ENCODE peak calls at places on chromosomes 12 and 14, in nine cellular contexts. S, L, Z, U, Y, I, O, M and N are unnamed samples.

GRCh38 chr14:49586673-49587460 is 687 bp upstream of the RPS29 start:
- DNase-seq in S (peak), L (peak), Z (peak), U (peak), Y (peak), I (peak), O (peak), M (peak), N (peak)

GRCh38 chr14:59195898-59196297 is 7.4 kb downstream of the DAAM1 start:
- DNase-seq in S (no peak), L (no peak), Z (no peak), U (no peak), Y (no peak), I (no peak), O (no peak), M (no peak), N (no peak)

GRCh38 chr12:50520808-50521207 is 16.0 kb downstream of the DIP2B start:
- DNase-seq in S (no peak), L (no peak), Z (no peak), U (no peak), Y (no peak), I (no peak), O (no peak), M (no peak), N (no peak)

GRCh38 chr14:35807131-35807961 is 1.7 kb downstream of the RALGAPA1 start:
- DNase-seq in S (no peak), L (no peak), Z (no peak), U (no peak), Y (no peak), I (no peak), O (no peak), M (no peak), N (peak)

GRCh38 chr12:53120685-53121525 is 17.6 kb downstream of the SOAT2 start:
- DNase-seq in S (no peak), L (no peak), Z (no peak), U (no peak), Y (no peak), I (no peak), O (no peak), M (no peak), N (no peak)

GRCh38 chr12:121894633-121895032 is 6.0 kb downstream of the PSMD9 start:
- DNase-seq in S (peak), L (peak), Z (no peak), U (peak), Y (peak), I (no peak), O (peak), M (peak), N (peak)

GRCh38 chr12:63808631-63809030 is 28.9 kb downstream of the RXYLT1 start:
- DNase-seq in S (no peak), L (no peak), Z (no peak), U (no peak), Y (no peak), I (no peak), O (no peak), M (no peak), N (no peak)

GRCh38 chr14:99320105-99320572 is 48.1 kb upstream of the BCL11B start:
- DNase-seq in S (peak), L (peak), Z (peak), U (peak), Y (peak), I (peak), O (peak), M (peak), N (peak)

GRCh38 chr12:19238520-19238919 is 109.0 kb downstream of the PLEKHA5 start:
- DNase-seq in S (no peak), L (no peak), Z (no peak), U (no peak), Y (no peak), I (no peak), O (no peak), M (no peak), N (no peak)

GRCh38 chr12:94601972-94602517 is 48.3 kb downstream of the TMCC3 start:
- DNase-seq in S (no peak), L (no peak), Z (no peak), U (no peak), Y (no peak), I (no peak), O (no peak), M (no peak), N (no peak)

GRCh38 chr12:91833780-91834359 is 311.8 kb downstream of the BTG1 start:
- DNase-seq in S (no peak), L (no peak), Z (no peak), U (no peak), Y (no peak), I (no peak), O (no peak), M (no peak), N (no peak)

GRCh38 chr12:12583510-12583909 is 20.8 kb upstream of the DUSP16 start:
- DNase-seq in S (no peak), L (no peak), Z (no peak), U (no peak), Y (no peak), I (no peak), O (no peak), M (no peak), N (no peak)

GRCh38 chr14:40601063-40601462 is 1005.6 kb upstream of the LRFN5 start:
- DNase-seq in S (no peak), L (no peak), Z (no peak), U (no peak), Y (no peak), I (no peak), O (no peak), M (no peak), N (no peak)

GRCh38 chr12:45469902-45470301 is 254.0 kb downstream of the ANO6 start:
- DNase-seq in S (no peak), L (no peak), Z (no peak), U (no peak), Y (no peak), I (no peak), O (no peak), M (no peak), N (no peak)

GRCh38 chr12:123782997-123783792 is 21.1 kb downstream of the DNAH10 start:
- DNase-seq in S (no peak), L (no peak), Z (no peak), U (no peak), Y (no peak), I (no peak), O (no peak), M (no peak), N (no peak)

GRCh38 chr12:123779551-123779950 is 17.4 kb downstream of the DNAH10 start:
- DNase-seq in S (no peak), L (no peak), Z (no peak), U (no peak), Y (no peak), I (no peak), O (no peak), M (no peak), N (no peak)

GRCh38 chr12:123780956-123781355 is 18.9 kb downstream of the DNAH10 start:
- DNase-seq in S (no peak), L (no peak), Z (no peak), U (no peak), Y (no peak), I (no peak), O (no peak), M (no peak), N (no peak)
- TF ChIP-seq EZH2phosphoT487 in S (no peak), L (no peak), Z (no peak), U (no peak), Y (no peak), I (no peak), O (no peak), M (no peak), N (no peak)

GRCh38 chr12:71046215-71046614 is 111.6 kb downstream of the TSPAN8 start:
- DNase-seq in S (no peak), L (peak), Z (no peak), U (no peak), Y (no peak), I (no peak), O (no peak), M (no peak), N (peak)
- H3K4me3 ChIP-seq in S (no peak), L (peak), Z (no peak), U (no peak), Y (no peak), I (no peak), O (no peak), M (no peak), N (peak)

GRCh38 chr14:51828017-51828797 is 32.2 kb upstream of the GNG2 start:
- DNase-seq in S (peak), L (peak), Z (peak), U (no peak), Y (peak), I (no peak), O (no peak), M (peak), N (peak)
- TF ChIP-seq EZH2phosphoT487 in S (no peak), L (no peak), Z (no peak), U (no peak), Y (no peak), I (no peak), O (no peak), M (no peak), N (no peak)

GRCh38 chr14:105904379-105904778 is 378.0 kb downstream of the TMEM121 start:
- DNase-seq in S (no peak), L (no peak), Z (no peak), U (no peak), Y (no peak), I (no peak), O (no peak), M (no peak), N (no peak)
- H3K4me3 ChIP-seq in S (no peak), L (no peak), Z (no peak), U (no peak), Y (no peak), I (no peak), O (no peak), M (no peak), N (no peak)

GRCh38 chr14:92633724-92634123 is 114.7 kb downstream of the LGMN start:
- DNase-seq in S (no peak), L (no peak), Z (no peak), U (no peak), Y (no peak), I (no peak), O (no peak), M (no peak), N (peak)
- TF ChIP-seq EZH2phosphoT487 in S (no peak), L (no peak), Z (no peak), U (no peak), Y (no peak), I (no peak), O (no peak), M (no peak), N (no peak)

GRCh38 chr14:60232185-60232584 is 16.8 kb upstream of the PPM1A start:
- DNase-seq in S (no peak), L (no peak), Z (no peak), U (no peak), Y (no peak), I (no peak), O (no peak), M (no peak), N (no peak)
- H3K4me3 ChIP-seq in S (no peak), L (no peak), Z (no peak), U (no peak), Y (no peak), I (no peak), O (no peak), M (no peak), N (no peak)

GRCh38 chr14:63656194-63656593 is 14.5 kb upstream of the WDR89 start:
- DNase-seq in S (no peak), L (no peak), Z (no peak), U (no peak), Y (no peak), I (no peak), O (no peak), M (no peak), N (no peak)

GRCh38 chr14:63650336-63650952 is 8.8 kb upstream of the WDR89 start:
- DNase-seq in S (no peak), L (no peak), Z (no peak), U (no peak), Y (no peak), I (no peak), O (no peak), M (no peak), N (peak)

GRCh38 chr14:63652406-63652805 is 10.7 kb upstream of the WDR89 start:
- DNase-seq in S (no peak), L (no peak), Z (no peak), U (no peak), Y (no peak), I (no peak), O (no peak), M (no peak), N (no peak)

GRCh38 chr14:63659726-63660125 is 18.1 kb upstream of the WDR89 start:
- DNase-seq in S (no peak), L (peak), Z (no peak), U (no peak), Y (no peak), I (no peak), O (no peak), M (no peak), N (no peak)

DNA sequence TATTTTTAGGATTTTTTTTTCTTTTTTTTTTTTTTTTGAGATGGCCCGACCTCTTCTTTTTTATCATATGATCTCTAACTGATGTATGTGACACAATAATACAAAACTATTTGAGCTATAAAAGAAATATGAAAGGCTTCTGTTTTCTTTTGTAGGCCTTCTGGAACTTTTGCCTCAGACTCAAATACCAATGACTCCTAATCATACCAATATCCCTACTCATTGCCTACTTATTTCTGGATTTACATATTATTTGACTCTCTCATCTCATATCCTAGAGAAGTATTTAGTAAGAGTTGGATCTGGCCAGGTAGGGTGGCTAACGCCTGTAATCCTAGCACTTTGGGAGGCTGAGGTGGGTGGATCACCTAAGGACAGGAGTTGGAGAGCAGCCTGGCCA is 12.7 kb upstream of the WDR89 start:
- DNase-seq in S (no peak), L (no peak), Z (no peak), U (no peak), Y (no peak), I (no peak), O (no peak), M (no peak), N (peak)
- TF ChIP-seq EZH2phosphoT487 in S (no peak), L (no peak), Z (no peak), U (no peak), Y (no peak), I (no peak), O (no peak), M (no peak), N (no peak)